ENCODE peak calls at places on chromosomes 7 and 10, in eight cellular contexts. C, P, N, W, A, S, R and D are unnamed samples.
A peak's percentile ranks its signal among the peaks of the same experiment; 100 is the strongest.

GRCh38 chr10:51924359-51924758 is 225.0 kb upstream of the CSTF2T start:
- DNase-seq in C (no peak), P (no peak), N (no peak), W (no peak), A (no peak), S (no peak), R (no peak), D (no peak)

GRCh38 chr10:107409517-107409916 is 245.0 kb upstream of the SORCS1 start:
- DNase-seq in C (peak; percentile 47), P (peak; percentile 23), N (no peak), W (peak; percentile 38), A (peak; percentile 0), S (no peak), R (no peak), D (peak; percentile 16)

GRCh38 chr7:125059861-125060456 is 130.3 kb upstream of the POT1 start:
- DNase-seq in C (no peak), P (peak; percentile 39), N (no peak), W (no peak), A (peak; percentile 3), S (no peak), R (no peak), D (peak; percentile 56)

GRCh38 chr10:80460399-80461207 is 6.5 kb downstream of the TSPAN14 start:
- DNase-seq in C (peak; percentile 39), P (peak; percentile 38), N (peak; percentile 93), W (no peak), A (peak; percentile 63), S (no peak), R (peak; percentile 46), D (no peak)

GRCh38 chr10:102780246-102780645 is 36.5 kb downstream of the WBP1L start:
- DNase-seq in C (no peak), P (peak; percentile 74), N (no peak), W (no peak), A (peak; percentile 77), S (no peak), R (no peak), D (no peak)

GRCh38 chr7:36015733-36016132 is 137.3 kb upstream of the EEPD1 start:
- DNase-seq in C (no peak), P (no peak), N (no peak), W (no peak), A (peak; percentile 65), S (no peak), R (no peak), D (no peak)

GRCh38 chr10:131845505-131846223 is 55.1 kb upstream of the PPP2R2D start:
- DNase-seq in C (no peak), P (no peak), N (no peak), W (no peak), A (no peak), S (peak; percentile 38), R (no peak), D (no peak)

GRCh38 chr10:30671011-30671616 is 41.6 kb upstream of the LYZL2 start:
- DNase-seq in C (peak; percentile 70), P (peak; percentile 85), N (no peak), W (peak; percentile 72), A (peak; percentile 81), S (no peak), R (peak; percentile 47), D (peak; percentile 70)

GRCh38 chr10:99917963-99918825 is 91.6 kb downstream of the DNMBP start:
- DNase-seq in C (peak; percentile 86), P (peak; percentile 63), N (no peak), W (peak; percentile 87), A (peak; percentile 59), S (no peak), R (peak; percentile 41), D (no peak)

GRCh38 chr7:148356303-148356702 is 234.3 kb upstream of the C7orf33 start:
- DNase-seq in C (no peak), P (no peak), N (no peak), W (no peak), A (no peak), S (peak; percentile 82), R (no peak), D (no peak)

GRCh38 chr7:151343516-151343915 is 1.9 kb downstream of the NUB1 start:
- DNase-seq in C (no peak), P (no peak), N (no peak), W (no peak), A (no peak), S (no peak), R (no peak), D (no peak)

GRCh38 chr7:66877577-66878300 is 43.3 kb upstream of the TMEM248 start:
- DNase-seq in C (no peak), P (peak; percentile 8), N (no peak), W (no peak), A (peak; percentile 36), S (no peak), R (no peak), D (no peak)

GRCh38 chr10:93821051-93821772 is 63.5 kb downstream of the LGI1 start:
- DNase-seq in C (peak; percentile 27), P (peak; percentile 52), N (no peak), W (peak; percentile 45), A (peak; percentile 58), S (no peak), R (no peak), D (peak; percentile 32)

GRCh38 chr7:1086588-1087461 is 1.1 kb upstream of the GPER1 start:
- DNase-seq in C (peak; percentile 85), P (peak; percentile 55), N (peak; percentile 75), W (peak; percentile 71), A (peak; percentile 42), S (peak; percentile 86), R (peak; percentile 68), D (no peak)

GRCh38 chr7:107961399-107961798 is 41.6 kb downstream of the LAMB1 start:
- DNase-seq in C (no peak), P (peak; percentile 50), N (no peak), W (no peak), A (no peak), S (peak; percentile 80), R (peak; percentile 67), D (no peak)

GRCh38 chr10:48549236-48549635 is 55.6 kb downstream of the ARHGAP22 start:
- DNase-seq in C (no peak), P (no peak), N (no peak), W (no peak), A (no peak), S (no peak), R (no peak), D (no peak)
- H3K36me3 ChIP-seq in C (no peaks in the 10 kb centered on the region), P (peaks cover 26% of the 10 kb centered on the region), N (no peaks in the 10 kb centered on the region), W (no peaks in the 10 kb centered on the region), A (peaks cover 8% of the 10 kb centered on the region), S (no peaks in the 10 kb centered on the region), R (no peaks in the 10 kb centered on the region), D (no peaks in the 10 kb centered on the region)

GRCh38 chr10:86785968-86786367 is 29.5 kb downstream of the BMPR1A start:
- DNase-seq in C (no peak), P (no peak), N (no peak), W (peak; percentile 17), A (no peak), S (no peak), R (no peak), D (no peak)

GRCh38 chr10:86782691-86783418 is 26.4 kb downstream of the BMPR1A start:
- DNase-seq in C (no peak), P (peak; percentile 38), N (no peak), W (no peak), A (no peak), S (no peak), R (no peak), D (no peak)

GRCh38 chr10:86790394-86790793 is 34.0 kb downstream of the BMPR1A start:
- DNase-seq in C (no peak), P (no peak), N (no peak), W (no peak), A (no peak), S (no peak), R (no peak), D (no peak)

GRCh38 chr10:86786368-86786767 is 29.9 kb downstream of the BMPR1A start:
- DNase-seq in C (peak; percentile 29), P (no peak), N (no peak), W (peak; percentile 45), A (no peak), S (no peak), R (no peak), D (no peak)

DNA sequence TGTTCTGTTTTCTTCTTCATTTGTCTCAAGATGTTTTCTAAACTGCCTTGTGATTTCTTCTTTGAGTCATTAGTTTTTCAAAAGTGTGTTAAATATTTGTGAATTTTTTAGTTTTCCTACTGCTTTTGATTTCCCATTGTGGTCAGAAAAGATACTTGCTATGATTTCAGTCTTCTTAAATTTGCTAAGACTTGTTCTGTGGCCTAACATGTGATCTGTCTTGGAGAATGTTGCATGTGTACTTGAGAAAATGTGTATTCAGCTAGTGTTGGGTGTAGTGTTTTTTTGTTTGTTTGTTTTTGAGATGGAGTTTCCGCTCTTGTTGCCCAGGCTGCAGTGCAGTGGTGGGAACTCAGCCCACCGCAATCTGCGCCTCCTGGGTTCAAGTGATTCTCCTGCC is 28.6 kb downstream of the BMPR1A start:
- DNase-seq in C (no peak), P (no peak), N (no peak), W (no peak), A (no peak), S (no peak), R (no peak), D (no peak)
- H3K27ac ChIP-seq in C (peak overlapping the region; percentile 64), P (no peak overlapping the region), N (no peak overlapping the region), W (no peak overlapping the region), A (no peak overlapping the region), S (no peak overlapping the region), R (peak overlapping the region; percentile 6), D (no peak overlapping the region)

GRCh38 chr7:73509463-73509862 is 12.6 kb downstream of the BAZ1B start:
- DNase-seq in C (no peak), P (no peak), N (no peak), W (no peak), A (no peak), S (no peak), R (no peak), D (no peak)
- H3K36me3 ChIP-seq in C (peaks cover 30% of the 10 kb centered on the region), P (peaks cover 16% of the 10 kb centered on the region), N (no peaks in the 10 kb centered on the region), W (peaks cover 55% of the 10 kb centered on the region), A (peaks cover 58% of the 10 kb centered on the region), S (peaks cover 83% of the 10 kb centered on the region), R (no peaks in the 10 kb centered on the region), D (peaks cover 16% of the 10 kb centered on the region)

GRCh38 chr7:74051193-74051592 is 23.2 kb downstream of the ELN start:
- DNase-seq in C (no peak), P (peak; percentile 21), N (no peak), W (no peak), A (no peak), S (peak; percentile 53), R (no peak), D (no peak)
- H3K27ac ChIP-seq in C (no peak overlapping the region), P (no peak overlapping the region), N (no peak overlapping the region), W (no peak overlapping the region), A (no peak overlapping the region), S (no peak overlapping the region), R (no peak overlapping the region), D (no peak overlapping the region)

DNA sequence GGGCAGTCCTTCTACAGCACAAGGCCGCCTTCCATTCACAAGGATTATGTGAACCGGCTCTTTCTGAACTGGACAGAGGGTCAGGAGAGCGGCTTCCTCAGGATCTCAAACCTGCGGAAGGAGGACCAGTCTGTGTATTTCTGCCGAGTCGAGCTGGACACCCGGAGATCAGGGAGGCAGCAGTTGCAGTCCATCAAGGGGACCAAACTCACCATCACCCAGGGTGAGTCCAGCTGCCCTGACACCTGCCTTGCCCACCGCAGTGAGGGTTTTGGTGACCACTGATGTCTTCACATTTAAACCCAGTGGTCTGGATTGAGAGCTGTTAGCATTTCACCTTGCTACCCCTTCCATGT is 918 bp downstream of the PILRB start:
- DNase-seq in C (no peak), P (no peak), N (no peak), W (no peak), A (no peak), S (peak; percentile 29), R (no peak), D (no peak)
- H3K36me3 ChIP-seq in C (no peaks in the 10 kb centered on the region), P (peaks cover 26% of the 10 kb centered on the region), N (peaks cover 3% of the 10 kb centered on the region), W (peaks cover 49% of the 10 kb centered on the region), A (peaks cover 68% of the 10 kb centered on the region), S (peaks cover 99% of the 10 kb centered on the region), R (no peaks in the 10 kb centered on the region), D (peaks cover 7% of the 10 kb centered on the region)